ENCODE peak calls at places on chromosomes 6 and 20, in seven cellular contexts. One of them, this sample, is unnamed. For H3K9me3 and H3K9me2, the result is how much of the 10 kb centered on the place peaks cover.

GRCh38 chr6:7673063-7673536 is 52.8 kb upstream of the BMP6 start:
- DNase-seq in SK-N-SH: peak
- DNase-seq in hepatocyte: peak
- DNase-seq in PC-3: peak
- DNase-seq in GM23248: peak
- DNase-seq in OCI-LY7: no peak
- DNase-seq in HCT116: peak
- DNase-seq in this sample: no peak

GRCh38 chr6:7888587-7889357 is 21.8 kb downstream of the TXNDC5 start:
- DNase-seq in SK-N-SH: no peak
- DNase-seq in hepatocyte: no peak
- DNase-seq in PC-3: no peak
- DNase-seq in GM23248: no peak
- DNase-seq in OCI-LY7: no peak
- DNase-seq in HCT116: no peak
- DNase-seq in this sample: peak

GRCh38 chr20:47578543-47578942 is 76.9 kb downstream of the NCOA3 start:
- DNase-seq in SK-N-SH: no peak
- DNase-seq in hepatocyte: no peak
- DNase-seq in PC-3: no peak
- DNase-seq in GM23248: no peak
- DNase-seq in OCI-LY7: no peak
- DNase-seq in HCT116: no peak
- DNase-seq in this sample: no peak

GRCh38 chr6:72702421-72702820 is 80.6 kb downstream of the KCNQ5 start:
- DNase-seq in SK-N-SH: no peak
- DNase-seq in hepatocyte: no peak
- DNase-seq in PC-3: no peak
- DNase-seq in GM23248: no peak
- DNase-seq in OCI-LY7: no peak
- DNase-seq in HCT116: no peak
- DNase-seq in this sample: no peak

GRCh38 chr6:4941782-4942672 is 61.8 kb downstream of the RPP40 start:
- DNase-seq in SK-N-SH: no peak
- DNase-seq in hepatocyte: peak
- DNase-seq in PC-3: peak
- DNase-seq in GM23248: peak
- DNase-seq in OCI-LY7: no peak
- DNase-seq in HCT116: peak
- DNase-seq in this sample: peak

GRCh38 chr20:31974975-31975481 is 7.1 kb downstream of the XKR7 start:
- DNase-seq in SK-N-SH: no peak
- DNase-seq in hepatocyte: no peak
- DNase-seq in PC-3: no peak
- DNase-seq in GM23248: no peak
- DNase-seq in OCI-LY7: no peak
- DNase-seq in HCT116: no peak
- DNase-seq in this sample: no peak

GRCh38 chr6:169937389-169938261 is 186.2 kb downstream of the ERMARD start:
- DNase-seq in SK-N-SH: no peak
- DNase-seq in hepatocyte: no peak
- DNase-seq in PC-3: no peak
- DNase-seq in GM23248: no peak
- DNase-seq in OCI-LY7: no peak
- DNase-seq in HCT116: no peak
- DNase-seq in this sample: no peak

GRCh38 chr20:44467289-44467883 is 8.3 kb upstream of the TTPAL start:
- DNase-seq in SK-N-SH: peak
- DNase-seq in hepatocyte: peak
- DNase-seq in PC-3: no peak
- DNase-seq in GM23248: no peak
- DNase-seq in OCI-LY7: no peak
- DNase-seq in HCT116: no peak
- DNase-seq in this sample: no peak

GRCh38 chr6:45569210-45569945 is 191.6 kb upstream of the SUPT3H start:
- DNase-seq in SK-N-SH: no peak
- DNase-seq in hepatocyte: no peak
- DNase-seq in PC-3: no peak
- DNase-seq in GM23248: peak
- DNase-seq in OCI-LY7: no peak
- DNase-seq in HCT116: no peak
- DNase-seq in this sample: no peak

GRCh38 chr20:36997121-36997520 is 45.6 kb upstream of the SAMHD1 start:
- DNase-seq in SK-N-SH: no peak
- DNase-seq in hepatocyte: no peak
- DNase-seq in PC-3: no peak
- DNase-seq in GM23248: no peak
- DNase-seq in OCI-LY7: no peak
- DNase-seq in HCT116: no peak
- DNase-seq in this sample: no peak

GRCh38 chr20:19915111-19915798 is 101.9 kb upstream of the NAA20 start:
- DNase-seq in SK-N-SH: no peak
- DNase-seq in hepatocyte: no peak
- DNase-seq in PC-3: no peak
- DNase-seq in GM23248: no peak
- DNase-seq in OCI-LY7: no peak
- DNase-seq in HCT116: no peak
- DNase-seq in this sample: no peak

GRCh38 chr20:17882834-17883591 is 85.6 kb downstream of the SNX5 start:
- DNase-seq in SK-N-SH: no peak
- DNase-seq in hepatocyte: no peak
- DNase-seq in PC-3: no peak
- DNase-seq in GM23248: no peak
- DNase-seq in OCI-LY7: no peak
- DNase-seq in HCT116: no peak
- DNase-seq in this sample: no peak

GRCh38 chr20:16615199-16615598 is 42.0 kb upstream of the KIF16B start:
- DNase-seq in SK-N-SH: peak
- DNase-seq in hepatocyte: peak
- DNase-seq in PC-3: peak
- DNase-seq in GM23248: peak
- DNase-seq in OCI-LY7: no peak
- DNase-seq in HCT116: no peak
- DNase-seq in this sample: no peak
- H3K9me3 ChIP-seq in SK-N-SH: under half
- H3K9me3 ChIP-seq in hepatocyte: under half
- H3K9me3 ChIP-seq in PC-3: under half
- H3K9me3 ChIP-seq in GM23248: under half
- H3K9me3 ChIP-seq in OCI-LY7: under half
- H3K9me3 ChIP-seq in HCT116: under half
- H3K9me3 ChIP-seq in this sample: under half

GRCh38 chr6:114216789-114217467 is 125.9 kb downstream of the HS3ST5 start:
- DNase-seq in SK-N-SH: no peak
- DNase-seq in hepatocyte: no peak
- DNase-seq in PC-3: no peak
- DNase-seq in GM23248: no peak
- DNase-seq in OCI-LY7: no peak
- DNase-seq in HCT116: no peak
- DNase-seq in this sample: no peak
- H3K4me3 ChIP-seq in SK-N-SH: no peak
- H3K4me3 ChIP-seq in hepatocyte: no peak
- H3K4me3 ChIP-seq in PC-3: no peak
- H3K4me3 ChIP-seq in GM23248: no peak
- H3K4me3 ChIP-seq in OCI-LY7: no peak
- H3K4me3 ChIP-seq in HCT116: no peak
- H3K4me3 ChIP-seq in this sample: no peak

GRCh38 chr6:44503471-44503870 is 116.0 kb downstream of the CDC5L start:
- DNase-seq in SK-N-SH: no peak
- DNase-seq in hepatocyte: no peak
- DNase-seq in PC-3: no peak
- DNase-seq in GM23248: no peak
- DNase-seq in OCI-LY7: no peak
- DNase-seq in HCT116: no peak
- DNase-seq in this sample: no peak
- H3K9me2 ChIP-seq in SK-N-SH: under half
- H3K9me2 ChIP-seq in hepatocyte: under half
- H3K9me2 ChIP-seq in PC-3: under half
- H3K9me2 ChIP-seq in GM23248: under half
- H3K9me2 ChIP-seq in OCI-LY7: under half
- H3K9me2 ChIP-seq in HCT116: under half
- H3K9me2 ChIP-seq in this sample: under half

GRCh38 chr6:311679-312220 is 19.5 kb downstream of the DUSP22 start:
- DNase-seq in SK-N-SH: no peak
- DNase-seq in hepatocyte: no peak
- DNase-seq in PC-3: no peak
- DNase-seq in GM23248: no peak
- DNase-seq in OCI-LY7: no peak
- DNase-seq in HCT116: no peak
- DNase-seq in this sample: no peak
- H3K9me3 ChIP-seq in SK-N-SH: under half
- H3K9me3 ChIP-seq in hepatocyte: under half
- H3K9me3 ChIP-seq in PC-3: under half
- H3K9me3 ChIP-seq in GM23248: under half
- H3K9me3 ChIP-seq in OCI-LY7: under half
- H3K9me3 ChIP-seq in HCT116: under half
- H3K9me3 ChIP-seq in this sample: under half

GRCh38 chr20:2751868-2752630 is 48.4 kb downstream of the CPXM1 start:
- DNase-seq in SK-N-SH: no peak
- DNase-seq in hepatocyte: peak
- DNase-seq in PC-3: peak
- DNase-seq in GM23248: peak
- DNase-seq in OCI-LY7: no peak
- DNase-seq in HCT116: no peak
- DNase-seq in this sample: peak

GRCh38 chr20:2751347-2751867 is 49.0 kb downstream of the CPXM1 start:
- DNase-seq in SK-N-SH: no peak
- DNase-seq in hepatocyte: no peak
- DNase-seq in PC-3: peak
- DNase-seq in GM23248: no peak
- DNase-seq in OCI-LY7: no peak
- DNase-seq in HCT116: no peak
- DNase-seq in this sample: no peak

GRCh38 chr20:2749951-2750342 is 50.5 kb downstream of the CPXM1 start:
- DNase-seq in SK-N-SH: no peak
- DNase-seq in hepatocyte: no peak
- DNase-seq in PC-3: no peak
- DNase-seq in GM23248: no peak
- DNase-seq in OCI-LY7: no peak
- DNase-seq in HCT116: no peak
- DNase-seq in this sample: no peak

GRCh38 chr20:2749343-2749950 is 51.0 kb downstream of the CPXM1 start:
- DNase-seq in SK-N-SH: no peak
- DNase-seq in hepatocyte: no peak
- DNase-seq in PC-3: no peak
- DNase-seq in GM23248: no peak
- DNase-seq in OCI-LY7: no peak
- DNase-seq in HCT116: no peak
- DNase-seq in this sample: no peak

DNA sequence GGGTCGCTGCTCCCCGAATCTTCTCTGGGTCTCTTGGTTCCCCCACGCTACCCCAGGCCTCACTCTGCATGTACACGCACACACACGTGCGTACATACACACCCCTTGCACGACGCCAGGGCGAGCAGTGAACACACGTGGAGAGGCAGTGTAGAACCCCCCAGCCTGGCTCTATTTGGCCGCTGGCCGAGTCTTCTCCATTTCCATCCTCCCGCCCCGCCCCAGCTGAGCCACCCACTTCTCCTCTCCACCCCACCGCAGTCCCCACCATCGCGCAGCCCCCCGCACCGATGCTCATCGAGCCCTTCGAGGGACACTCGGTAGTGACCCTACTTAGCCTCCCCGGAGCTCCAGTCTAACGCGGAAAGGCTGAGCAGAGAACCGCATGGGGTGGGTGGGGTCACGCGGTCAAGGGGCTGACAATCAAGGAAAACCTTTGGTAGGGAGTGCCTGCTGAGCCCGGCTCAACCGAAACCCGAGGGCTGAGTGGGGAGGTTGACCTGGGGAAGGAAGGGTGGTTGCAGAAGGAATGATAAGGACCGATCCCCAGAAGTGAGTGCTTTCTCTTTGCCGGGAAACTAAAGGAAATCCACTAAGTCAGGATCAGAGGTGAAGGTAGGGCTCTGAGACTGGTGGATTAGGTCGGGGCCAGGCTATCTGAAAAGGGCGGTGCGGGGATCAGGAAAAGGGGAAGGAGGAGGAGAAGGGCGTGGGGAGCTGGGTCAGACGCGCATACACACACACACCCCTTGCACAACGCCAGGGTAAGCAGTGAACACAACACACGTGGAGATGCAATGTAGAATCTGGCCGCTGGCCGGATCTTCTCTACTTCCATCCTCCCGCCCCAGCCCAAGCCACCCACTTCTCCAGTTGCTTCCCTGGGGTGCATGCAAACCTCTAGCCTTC is 49.8 kb downstream of the CPXM1 start:
- DNase-seq in SK-N-SH: no peak
- DNase-seq in hepatocyte: peak
- DNase-seq in PC-3: peak
- DNase-seq in GM23248: peak
- DNase-seq in OCI-LY7: no peak
- DNase-seq in HCT116: no peak
- DNase-seq in this sample: no peak
- H3K4me3 ChIP-seq in SK-N-SH: no peak
- H3K4me3 ChIP-seq in hepatocyte: no peak
- H3K4me3 ChIP-seq in PC-3: peak
- H3K4me3 ChIP-seq in GM23248: peak
- H3K4me3 ChIP-seq in OCI-LY7: no peak
- H3K4me3 ChIP-seq in HCT116: no peak
- H3K4me3 ChIP-seq in this sample: no peak

GRCh38 chr6:85436939-85437495 is 12.9 kb upstream of the NT5E start:
- DNase-seq in SK-N-SH: no peak
- DNase-seq in hepatocyte: no peak
- DNase-seq in PC-3: no peak
- DNase-seq in GM23248: no peak
- DNase-seq in OCI-LY7: no peak
- DNase-seq in HCT116: no peak
- DNase-seq in this sample: no peak
- H3K9me2 ChIP-seq in SK-N-SH: under half
- H3K9me2 ChIP-seq in hepatocyte: under half
- H3K9me2 ChIP-seq in PC-3: under half
- H3K9me2 ChIP-seq in GM23248: under half
- H3K9me2 ChIP-seq in OCI-LY7: under half
- H3K9me2 ChIP-seq in HCT116: under half
- H3K9me2 ChIP-seq in this sample: under half

DNA sequence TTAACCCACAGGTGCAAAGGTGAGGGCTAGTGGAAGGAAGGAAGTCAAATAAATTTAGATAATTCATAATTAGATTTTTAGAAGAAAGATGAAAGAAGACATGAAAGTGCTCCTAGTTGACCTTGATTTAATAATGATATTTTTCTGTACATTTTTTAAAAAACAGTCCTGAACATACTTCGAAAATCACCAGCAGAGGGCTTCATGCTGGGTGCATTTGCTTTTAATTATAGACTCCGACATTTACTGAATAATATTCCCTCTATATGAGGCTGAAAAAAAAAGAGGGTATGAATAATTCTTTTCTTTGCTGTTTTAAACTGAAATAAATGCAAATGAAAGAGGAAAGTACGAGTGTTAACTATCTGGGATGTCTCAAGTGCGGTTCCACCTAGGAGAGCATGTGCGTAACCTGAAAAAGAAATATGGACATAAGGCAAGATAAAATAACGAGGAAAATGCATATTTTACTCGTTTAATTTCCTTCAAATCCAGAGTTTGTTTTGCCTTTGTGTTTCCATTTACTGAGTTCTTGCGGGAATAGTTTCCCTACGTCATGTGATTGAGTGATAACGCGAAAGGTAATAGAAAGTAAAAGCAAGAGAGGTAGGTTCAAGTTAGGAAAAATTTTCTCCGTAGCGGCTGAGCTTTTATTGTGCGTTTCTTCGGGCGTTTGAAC is 3.1 kb upstream of the TFAP2B start:
- DNase-seq in SK-N-SH: no peak
- DNase-seq in hepatocyte: peak
- DNase-seq in PC-3: peak
- DNase-seq in GM23248: peak
- DNase-seq in OCI-LY7: peak
- DNase-seq in HCT116: no peak
- DNase-seq in this sample: peak
- H3K9me3 ChIP-seq in SK-N-SH: under half
- H3K9me3 ChIP-seq in hepatocyte: under half
- H3K9me3 ChIP-seq in PC-3: under half
- H3K9me3 ChIP-seq in GM23248: under half
- H3K9me3 ChIP-seq in OCI-LY7: under half
- H3K9me3 ChIP-seq in HCT116: under half
- H3K9me3 ChIP-seq in this sample: under half